ENCODE peak calls at places on chromosome 3, in four cellular contexts. Z, Y, B and P are unnamed samples.
A peak's percentile ranks its signal among the peaks of the same experiment; 100 is the strongest.

GRCh38 chr3:107942244-107942643 is 148.6 kb downstream of the CD47 start:
- DNase-seq in Z (no peak), Y (no peak), B (no peak), P (peak; percentile 43)

GRCh38 chr3:170076715-170077238 is 39.0 kb downstream of the GPR160 start:
- DNase-seq in Z (peak; percentile 74), Y (no peak), B (peak; percentile 18), P (no peak)

GRCh38 chr3:131655076-131655685 is 152.4 kb upstream of the MRPL3 start:
- DNase-seq in Z (peak; percentile 62), Y (no peak), B (no peak), P (no peak)

GRCh38 chr3:179068779-179069530 is 2.7 kb downstream of the ZMAT3 start:
- DNase-seq in Z (peak; percentile 46), Y (peak; percentile 39), B (peak; percentile 22), P (no peak)

GRCh38 chr3:89179355-89179997 is 72.1 kb downstream of the EPHA3 start:
- DNase-seq in Z (no peak), Y (peak; percentile 7), B (peak; percentile 66), P (no peak)

GRCh38 chr3:149813367-149814281 is 609 bp downstream of the RNF13 start:
- DNase-seq in Z (peak; percentile 39), Y (no peak), B (peak; percentile 9), P (no peak)

GRCh38 chr3:138673641-138674040 is 65.1 kb downstream of the FAIM start:
- DNase-seq in Z (no peak), Y (no peak), B (peak; percentile 35), P (no peak)

GRCh38 chr3:134796313-134797079 is 1.4 kb downstream of the EPHB1 start:
- DNase-seq in Z (no peak), Y (no peak), B (no peak), P (no peak)

GRCh38 chr3:15038306-15038705 is 26.8 kb downstream of the MRPS25 start:
- DNase-seq in Z (no peak), Y (no peak), B (no peak), P (no peak)

GRCh38 chr3:150078983-150079739 is 108.5 kb upstream of the PFN2 start:
- DNase-seq in Z (peak; percentile 90), Y (no peak), B (peak; percentile 92), P (no peak)

GRCh38 chr3:190692256-190692655 is 170.2 kb downstream of the GMNC start:
- DNase-seq in Z (no peak), Y (no peak), B (no peak), P (no peak)